ENCODE peak calls at places on chromosomes 5 and 9, in seven cellular contexts. L is SK-N-SH; M is AG04450; S is heart right ventricle; Y is keratinocyte; F is CD8-positive, alpha-beta memory T cell; P is GM23338. A is an unnamed sample.

GRCh38 chr9:70470050-70471015 is 55.9 kb upstream of the KLF9 start:
- DNase-seq in L (no peak), F (no peak), S (peak), Y (no peak), P (no peak), M (no peak), A (no peak)

GRCh38 chr5:43635374-43635773 is 32.4 kb downstream of the NNT start:
- DNase-seq in P (no peak), M (no peak), L (no peak), S (no peak), F (no peak), Y (no peak), A (no peak)

GRCh38 chr9:124371183-124371582 is 44.1 kb downstream of the PSMB7 start:
- DNase-seq in L (no peak), S (no peak), F (no peak), Y (no peak), P (no peak), M (no peak), A (no peak)

GRCh38 chr9:90799271-90799860 is 2.3 kb upstream of the SYK start:
- DNase-seq in P (no peak), F (no peak), S (no peak), L (no peak), M (no peak), Y (no peak), A (no peak)

GRCh38 chr9:101366038-101366756 is 18.6 kb downstream of the BAAT start:
- DNase-seq in S (no peak), P (no peak), F (no peak), Y (no peak), M (no peak), L (no peak), A (no peak)

GRCh38 chr5:660491-661030 is 32.6 kb downstream of the TPPP start:
- DNase-seq in M (no peak), L (no peak), Y (no peak), P (no peak), S (no peak), F (no peak), A (no peak)

GRCh38 chr5:170745481-170746061 is 38.0 kb upstream of the GABRP start:
- DNase-seq in P (peak), M (no peak), S (peak), Y (no peak), L (peak), F (no peak), A (no peak)

GRCh38 chr5:51810592-51810991 is 427.3 kb downstream of the ISL1 start:
- DNase-seq in F (no peak), Y (peak), M (no peak), L (no peak), P (no peak), S (no peak), A (no peak)

GRCh38 chr5:118882666-118883065 is 105.7 kb downstream of the DTWD2 start:
- DNase-seq in F (no peak), S (no peak), M (no peak), Y (no peak), L (no peak), P (peak), A (no peak)

GRCh38 chr9:14358523-14358922 is 44.6 kb upstream of the NFIB start:
- DNase-seq in S (no peak), F (no peak), P (no peak), Y (no peak), L (no peak), M (no peak), A (no peak)

GRCh38 chr9:88721028-88721427 is 186.1 kb downstream of the NXNL2 start:
- DNase-seq in M (no peak), F (no peak), Y (no peak), L (no peak), S (no peak), P (no peak), A (no peak)

GRCh38 chr5:53364098-53364497 is 116.3 kb upstream of the FST start:
- DNase-seq in F (no peak), M (no peak), Y (no peak), S (no peak), L (no peak), P (peak), A (no peak)

GRCh38 chr9:6787793-6788174 is 30.0 kb downstream of the KDM4C start:
- DNase-seq in L (no peak), S (no peak), P (no peak), Y (no peak), F (no peak), M (no peak), A (no peak)

GRCh38 chr5:59356813-59357381 is 536.6 kb downstream of the PDE4D start:
- DNase-seq in P (peak), S (peak), M (no peak), F (no peak), Y (no peak), L (no peak), A (no peak)

GRCh38 chr9:116154334-116154975 is 864 bp downstream of the PAPPA start:
- DNase-seq in Y (no peak), S (no peak), F (no peak), P (peak), L (peak), M (no peak), A (no peak)

GRCh38 chr5:59065551-59065950 is 482.7 kb downstream of the RAB3C start:
- DNase-seq in F (no peak), M (no peak), Y (no peak), P (no peak), L (no peak), S (no peak), A (no peak)

GRCh38 chr9:130240410-130241197 is 25.0 kb upstream of the HMCN2 start:
- DNase-seq in L (peak), M (peak), Y (no peak), F (peak), P (peak), S (peak), A (peak)

GRCh38 chr9:105091004-105091640 is 153.3 kb upstream of the SLC44A1 start:
- DNase-seq in L (no peak), P (no peak), M (no peak), F (no peak), Y (no peak), S (no peak), A (no peak)

GRCh38 chr5:170747851-170748250 is 35.7 kb upstream of the GABRP start:
- DNase-seq in L (peak), S (peak), P (peak), Y (no peak), F (no peak), M (no peak), A (no peak)

GRCh38 chr5:110590187-110590586 is 136.3 kb downstream of the TMEM232 start:
- DNase-seq in L (no peak), M (no peak), S (no peak), P (peak), Y (no peak), F (no peak), A (no peak)

GRCh38 chr5:55994502-55994997 is at the start of gene IL6ST:
- DNase-seq in L (no peak), Y (no peak), S (peak), P (peak), M (peak), F (peak), A (no peak)

GRCh38 chr9:130462685-130463084 is 17.9 kb downstream of the ASS1 start:
- DNase-seq in P (no peak), M (no peak), L (no peak), Y (no peak), S (no peak), F (no peak), A (no peak)

GRCh38 chr5:96816430-96816939 is 8.7 kb upstream of the ERAP1 start:
- DNase-seq in L (no peak), F (peak), M (no peak), P (peak), Y (no peak), S (no peak), A (peak)

GRCh38 chr9:89554307-89554706 is 50.5 kb upstream of the GADD45G start:
- DNase-seq in M (no peak), S (no peak), F (no peak), Y (no peak), L (no peak), P (no peak), A (no peak)

DNA sequence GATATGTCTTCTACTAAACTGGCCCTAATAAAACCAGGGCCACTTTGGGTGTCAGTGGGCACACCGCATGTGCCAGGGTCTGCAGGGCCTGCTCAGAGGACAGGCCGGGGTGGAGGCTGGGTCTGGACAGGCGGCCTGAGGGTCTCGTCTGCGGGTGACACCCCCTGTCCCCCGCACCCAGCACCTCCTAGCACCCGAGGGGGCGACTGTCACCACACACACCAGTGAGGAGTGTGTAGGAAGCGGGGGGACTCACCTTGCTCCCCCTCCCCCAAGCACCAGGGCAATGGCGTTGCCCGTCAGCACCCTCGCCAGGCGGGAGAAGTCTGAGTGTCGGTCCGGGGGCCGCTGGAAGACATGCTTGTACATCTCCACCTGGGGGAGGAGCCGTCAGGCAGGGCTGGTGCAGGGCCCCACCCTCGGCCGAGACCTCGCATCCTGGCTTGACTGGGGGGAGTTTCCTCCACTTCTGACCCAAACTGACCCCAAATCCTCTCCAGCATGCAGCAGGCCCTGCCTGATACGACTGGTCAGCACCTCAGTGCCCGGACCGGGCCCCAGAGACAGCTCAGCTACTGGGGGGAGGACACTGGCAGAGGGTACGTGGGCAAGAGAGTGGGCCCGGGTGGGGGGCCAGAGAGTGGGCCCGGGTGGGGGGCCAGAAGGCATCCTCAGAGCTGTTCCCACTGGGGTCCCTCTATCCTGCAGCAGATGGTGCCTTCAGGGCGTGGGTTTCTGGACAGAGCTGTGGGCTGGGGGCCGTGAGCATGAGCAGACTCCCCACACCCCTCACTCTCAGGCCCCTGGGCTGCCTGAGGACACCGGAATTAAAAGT is 18.9 kb upstream of the NSMF start:
- DNase-seq in Y (no peak), S (no peak), F (no peak), L (no peak), M (no peak), P (no peak), A (no peak)
- H3K27ac ChIP-seq in Y (no peak), S (no peak), F (no peak), L (no peak), M (no peak), P (no peak), A (no peak)

DNA sequence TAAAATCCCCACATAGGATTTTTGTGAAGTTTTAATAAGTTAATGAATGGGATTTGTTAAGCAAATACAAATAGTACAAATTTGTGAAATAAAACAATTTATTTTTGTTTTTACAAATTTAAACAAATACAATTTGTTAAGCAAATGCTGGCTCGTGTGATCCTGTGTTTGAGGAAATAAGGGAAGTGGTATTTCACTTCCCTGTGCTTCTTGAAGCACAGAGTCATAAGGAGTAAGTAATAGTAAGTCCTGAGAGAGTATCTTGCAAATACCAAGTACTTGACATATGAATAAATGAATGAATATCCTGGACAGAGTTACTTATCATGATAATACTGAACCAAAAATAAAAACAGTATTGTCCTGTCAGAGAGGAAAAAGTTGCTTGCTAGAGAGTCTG is 9.1 kb downstream of the SMIM3 start:
- DNase-seq in Y (no peak), F (no peak), P (no peak), S (no peak), L (no peak), M (no peak), A (no peak)
- H3K27ac ChIP-seq in Y (no peak), F (no peak), P (no peak), S (peak), L (no peak), M (no peak), A (no peak)

GRCh38 chr5:145178667-145179523 is 656.2 kb downstream of the PRELID2 start:
- DNase-seq in P (peak), S (no peak), L (no peak), M (no peak), Y (no peak), F (no peak), A (no peak)
- H3K27ac ChIP-seq in P (peak), S (no peak), L (no peak), M (no peak), Y (no peak), F (no peak), A (no peak)

DNA sequence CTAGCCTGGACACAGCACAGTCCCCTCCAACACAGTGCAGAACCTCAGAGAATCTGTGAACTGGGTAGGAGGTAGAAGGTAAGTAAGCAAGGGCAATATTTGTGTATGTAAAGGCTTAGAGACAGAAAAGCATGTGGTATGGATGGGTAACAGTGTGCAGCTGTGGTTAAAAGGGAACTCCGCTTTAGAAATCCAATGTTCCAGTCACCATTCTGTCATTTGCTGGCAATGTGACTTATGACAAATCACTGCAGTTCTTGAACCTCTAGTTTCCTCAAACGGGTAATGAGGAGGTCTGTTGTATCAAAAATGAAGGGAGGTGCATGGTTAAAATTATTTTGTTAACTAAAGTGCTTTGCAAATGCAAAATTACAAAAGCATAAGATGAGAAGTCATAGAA is 125.5 kb upstream of the IFNE start:
- DNase-seq in F (no peak), P (no peak), M (no peak), Y (no peak), S (no peak), L (no peak), A (no peak)
- H3K27ac ChIP-seq in F (no peak), P (no peak), M (no peak), Y (no peak), S (no peak), L (no peak), A (no peak)

GRCh38 chr9:111962021-111962420 is 65.4 kb downstream of the UGCG start:
- DNase-seq in M (no peak), L (no peak), S (no peak), F (no peak), Y (no peak), P (no peak), A (no peak)
- H3K27ac ChIP-seq in M (no peak), L (no peak), S (no peak), F (no peak), Y (no peak), P (no peak), A (no peak)